ENCODE peak calls at places on chromosomes 13 and 19, in nine cellular contexts. One of them, this sample, is unnamed.

GRCh38 chr13:113631341-113632095 is 26.5 kb downstream of the ATP4B start:
- DNase-seq in tibial nerve: no peak
- DNase-seq in uterus: no peak
- DNase-seq in colonic mucosa: no peak
- DNase-seq in GM23248: no peak
- DNase-seq in cardiac muscle cell: no peak
- DNase-seq in psoas muscle: peak; percentile 31
- DNase-seq in AG04450: no peak
- DNase-seq in heart left ventricle: no peak
- DNase-seq in this sample: no peak

GRCh38 chr19:51919606-51920005 is 7.7 kb upstream of the ZNF613 start:
- DNase-seq in colonic mucosa: no peak
- DNase-seq in uterus: no peak
- DNase-seq in heart left ventricle: no peak
- DNase-seq in AG04450: no peak
- DNase-seq in GM23248: no peak
- DNase-seq in cardiac muscle cell: no peak
- DNase-seq in tibial nerve: no peak
- DNase-seq in psoas muscle: no peak
- DNase-seq in this sample: no peak

GRCh38 chr13:97436845-97437244 is 2.9 kb downstream of the RAP2A start:
- DNase-seq in cardiac muscle cell: no peak
- DNase-seq in AG04450: no peak
- DNase-seq in psoas muscle: no peak
- DNase-seq in tibial nerve: no peak
- DNase-seq in uterus: no peak
- DNase-seq in GM23248: no peak
- DNase-seq in colonic mucosa: no peak
- DNase-seq in heart left ventricle: no peak
- DNase-seq in this sample: no peak

GRCh38 chr19:18118420-18119242 is 21.1 kb downstream of the MAST3 start:
- DNase-seq in colonic mucosa: no peak
- DNase-seq in uterus: no peak
- DNase-seq in GM23248: peak; percentile 41
- DNase-seq in heart left ventricle: no peak
- DNase-seq in tibial nerve: peak; percentile 24
- DNase-seq in AG04450: no peak
- DNase-seq in cardiac muscle cell: no peak
- DNase-seq in psoas muscle: no peak
- DNase-seq in this sample: no peak

GRCh38 chr13:53198017-53198416 is 169.4 kb downstream of the OLFM4 start:
- DNase-seq in uterus: no peak
- DNase-seq in heart left ventricle: no peak
- DNase-seq in tibial nerve: no peak
- DNase-seq in psoas muscle: no peak
- DNase-seq in cardiac muscle cell: no peak
- DNase-seq in colonic mucosa: no peak
- DNase-seq in GM23248: no peak
- DNase-seq in AG04450: no peak
- DNase-seq in this sample: no peak

GRCh38 chr13:41059466-41059865 is 1.8 kb upstream of the WBP4 start:
- DNase-seq in psoas muscle: no peak
- DNase-seq in heart left ventricle: no peak
- DNase-seq in cardiac muscle cell: no peak
- DNase-seq in tibial nerve: no peak
- DNase-seq in uterus: no peak
- DNase-seq in colonic mucosa: no peak
- DNase-seq in AG04450: no peak
- DNase-seq in GM23248: peak; percentile 63
- DNase-seq in this sample: no peak

GRCh38 chr19:42130254-42130573 is 2.0 kb downstream of the POU2F2 start:
- DNase-seq in heart left ventricle: no peak
- DNase-seq in GM23248: no peak
- DNase-seq in AG04450: no peak
- DNase-seq in cardiac muscle cell: no peak
- DNase-seq in colonic mucosa: no peak
- DNase-seq in tibial nerve: no peak
- DNase-seq in uterus: no peak
- DNase-seq in psoas muscle: no peak
- DNase-seq in this sample: no peak

GRCh38 chr19:29290853-29291252 is 77.9 kb upstream of the UQCRFS1 start:
- DNase-seq in uterus: no peak
- DNase-seq in cardiac muscle cell: no peak
- DNase-seq in GM23248: no peak
- DNase-seq in psoas muscle: no peak
- DNase-seq in heart left ventricle: no peak
- DNase-seq in tibial nerve: no peak
- DNase-seq in AG04450: no peak
- DNase-seq in colonic mucosa: no peak
- DNase-seq in this sample: no peak

GRCh38 chr19:12365372-12366162 is at the start of gene ZNF442:
- DNase-seq in cardiac muscle cell: peak; percentile 97
- DNase-seq in GM23248: peak; percentile 97
- DNase-seq in AG04450: peak; percentile 82
- DNase-seq in colonic mucosa: peak; percentile 98
- DNase-seq in heart left ventricle: peak; percentile 98
- DNase-seq in psoas muscle: peak; percentile 98
- DNase-seq in uterus: peak; percentile 97
- DNase-seq in tibial nerve: peak; percentile 99
- DNase-seq in this sample: peak; percentile 98

GRCh38 chr13:101919541-101920306 is 467.2 kb downstream of the ITGBL1 start:
- DNase-seq in cardiac muscle cell: peak; percentile 11
- DNase-seq in AG04450: no peak
- DNase-seq in psoas muscle: no peak
- DNase-seq in uterus: no peak
- DNase-seq in tibial nerve: no peak
- DNase-seq in GM23248: peak; percentile 32
- DNase-seq in colonic mucosa: no peak
- DNase-seq in heart left ventricle: peak; percentile 34
- DNase-seq in this sample: no peak

GRCh38 chr13:110521946-110522345 is 39.6 kb downstream of the RAB20 start:
- DNase-seq in AG04450: no peak
- DNase-seq in uterus: no peak
- DNase-seq in psoas muscle: no peak
- DNase-seq in GM23248: no peak
- DNase-seq in tibial nerve: peak; percentile 47
- DNase-seq in cardiac muscle cell: peak; percentile 73
- DNase-seq in heart left ventricle: no peak
- DNase-seq in colonic mucosa: no peak
- DNase-seq in this sample: no peak

GRCh38 chr13:30698023-30698422 is 37.3 kb upstream of the ALOX5AP start:
- DNase-seq in tibial nerve: no peak
- DNase-seq in uterus: no peak
- DNase-seq in AG04450: peak; percentile 42
- DNase-seq in psoas muscle: no peak
- DNase-seq in colonic mucosa: no peak
- DNase-seq in heart left ventricle: no peak
- DNase-seq in GM23248: peak; percentile 77
- DNase-seq in cardiac muscle cell: peak; percentile 54
- DNase-seq in this sample: peak; percentile 49

GRCh38 chr19:15015946-15016542 is 33.2 kb upstream of the CASP14 start:
- DNase-seq in AG04450: no peak
- DNase-seq in colonic mucosa: no peak
- DNase-seq in uterus: no peak
- DNase-seq in tibial nerve: no peak
- DNase-seq in cardiac muscle cell: peak; percentile 36
- DNase-seq in psoas muscle: no peak
- DNase-seq in heart left ventricle: no peak
- DNase-seq in GM23248: peak; percentile 36
- DNase-seq in this sample: no peak

GRCh38 chr19:58196911-58197616 is 14.2 kb downstream of the ZNF274 start:
- DNase-seq in cardiac muscle cell: peak; percentile 30
- DNase-seq in psoas muscle: no peak
- DNase-seq in GM23248: peak; percentile 24
- DNase-seq in tibial nerve: no peak
- DNase-seq in uterus: no peak
- DNase-seq in heart left ventricle: no peak
- DNase-seq in colonic mucosa: no peak
- DNase-seq in AG04450: no peak
- DNase-seq in this sample: no peak

GRCh38 chr19:16293133-16294085 is 31.2 kb upstream of the KLF2 start:
- DNase-seq in psoas muscle: peak; percentile 84
- DNase-seq in tibial nerve: peak; percentile 87
- DNase-seq in heart left ventricle: peak; percentile 84
- DNase-seq in uterus: peak; percentile 98
- DNase-seq in colonic mucosa: peak; percentile 68
- DNase-seq in cardiac muscle cell: peak; percentile 100
- DNase-seq in GM23248: peak; percentile 98
- DNase-seq in AG04450: peak; percentile 96
- DNase-seq in this sample: peak; percentile 94

GRCh38 chr13:34201050-34201913 is 383.3 kb downstream of the RFC3 start:
- DNase-seq in tibial nerve: no peak
- DNase-seq in uterus: no peak
- DNase-seq in psoas muscle: no peak
- DNase-seq in heart left ventricle: no peak
- DNase-seq in GM23248: peak; percentile 72
- DNase-seq in cardiac muscle cell: peak; percentile 88
- DNase-seq in AG04450: peak; percentile 7
- DNase-seq in colonic mucosa: no peak
- DNase-seq in this sample: no peak

GRCh38 chr13:110306340-110306959 is 507 bp downstream of the COL4A1 start:
- DNase-seq in colonic mucosa: no peak
- DNase-seq in uterus: peak; percentile 62
- DNase-seq in heart left ventricle: no peak
- DNase-seq in cardiac muscle cell: peak; percentile 65
- DNase-seq in AG04450: no peak
- DNase-seq in GM23248: peak; percentile 57
- DNase-seq in psoas muscle: no peak
- DNase-seq in tibial nerve: no peak
- DNase-seq in this sample: peak; percentile 76

GRCh38 chr19:43594081-43594697 is 1.7 kb downstream of the IRGQ start:
- DNase-seq in GM23248: no peak
- DNase-seq in heart left ventricle: no peak
- DNase-seq in uterus: no peak
- DNase-seq in colonic mucosa: no peak
- DNase-seq in tibial nerve: no peak
- DNase-seq in psoas muscle: no peak
- DNase-seq in AG04450: no peak
- DNase-seq in cardiac muscle cell: no peak
- DNase-seq in this sample: no peak
- H3K4me3 ChIP-seq in GM23248: peak overlapping the region; percentile 94
- H3K4me3 ChIP-seq in heart left ventricle: peak overlapping the region; percentile 80
- H3K4me3 ChIP-seq in uterus: peak overlapping the region; percentile 64
- H3K4me3 ChIP-seq in colonic mucosa: peak overlapping the region; percentile 75
- H3K4me3 ChIP-seq in tibial nerve: peak overlapping the region; percentile 54
- H3K4me3 ChIP-seq in psoas muscle: peak overlapping the region; percentile 89
- H3K4me3 ChIP-seq in AG04450: peak overlapping the region; percentile 79
- H3K4me3 ChIP-seq in cardiac muscle cell: peak overlapping the region; percentile 52
- H3K4me3 ChIP-seq in this sample: peak overlapping the region; percentile 67

GRCh38 chr19:5890099-5890498 is 13.5 kb downstream of the NDUFA11 start:
- DNase-seq in uterus: no peak
- DNase-seq in GM23248: no peak
- DNase-seq in tibial nerve: no peak
- DNase-seq in AG04450: no peak
- DNase-seq in colonic mucosa: no peak
- DNase-seq in heart left ventricle: no peak
- DNase-seq in cardiac muscle cell: no peak
- DNase-seq in psoas muscle: no peak
- DNase-seq in this sample: no peak
- H3K27ac ChIP-seq in uterus: no peak overlapping the region
- H3K27ac ChIP-seq in GM23248: no peak overlapping the region
- H3K27ac ChIP-seq in tibial nerve: no peak overlapping the region
- H3K27ac ChIP-seq in AG04450: peak overlapping the region; percentile 52
- H3K27ac ChIP-seq in colonic mucosa: no peak overlapping the region
- H3K27ac ChIP-seq in heart left ventricle: no peak overlapping the region
- H3K27ac ChIP-seq in cardiac muscle cell: no peak overlapping the region
- H3K27ac ChIP-seq in psoas muscle: no peak overlapping the region
- H3K27ac ChIP-seq in this sample: no peak overlapping the region

GRCh38 chr13:44453881-44454280 is 80.3 kb downstream of the SERP2 start:
- DNase-seq in heart left ventricle: no peak
- DNase-seq in AG04450: no peak
- DNase-seq in cardiac muscle cell: no peak
- DNase-seq in colonic mucosa: no peak
- DNase-seq in uterus: no peak
- DNase-seq in GM23248: no peak
- DNase-seq in psoas muscle: no peak
- DNase-seq in tibial nerve: no peak
- DNase-seq in this sample: no peak

GRCh38 chr13:44463759-44464158 is 90.1 kb downstream of the SERP2 start:
- DNase-seq in heart left ventricle: no peak
- DNase-seq in AG04450: no peak
- DNase-seq in colonic mucosa: no peak
- DNase-seq in GM23248: no peak
- DNase-seq in psoas muscle: no peak
- DNase-seq in uterus: no peak
- DNase-seq in tibial nerve: no peak
- DNase-seq in cardiac muscle cell: no peak
- DNase-seq in this sample: no peak

GRCh38 chr13:44455781-44456180 is 82.2 kb downstream of the SERP2 start:
- DNase-seq in heart left ventricle: no peak
- DNase-seq in colonic mucosa: no peak
- DNase-seq in GM23248: no peak
- DNase-seq in psoas muscle: no peak
- DNase-seq in AG04450: no peak
- DNase-seq in cardiac muscle cell: no peak
- DNase-seq in uterus: no peak
- DNase-seq in tibial nerve: no peak
- DNase-seq in this sample: no peak

GRCh38 chr13:44459674-44460073 is 86.0 kb downstream of the SERP2 start:
- DNase-seq in uterus: no peak
- DNase-seq in GM23248: no peak
- DNase-seq in heart left ventricle: no peak
- DNase-seq in psoas muscle: peak; percentile 50
- DNase-seq in tibial nerve: no peak
- DNase-seq in colonic mucosa: no peak
- DNase-seq in cardiac muscle cell: no peak
- DNase-seq in AG04450: no peak
- DNase-seq in this sample: no peak

DNA sequence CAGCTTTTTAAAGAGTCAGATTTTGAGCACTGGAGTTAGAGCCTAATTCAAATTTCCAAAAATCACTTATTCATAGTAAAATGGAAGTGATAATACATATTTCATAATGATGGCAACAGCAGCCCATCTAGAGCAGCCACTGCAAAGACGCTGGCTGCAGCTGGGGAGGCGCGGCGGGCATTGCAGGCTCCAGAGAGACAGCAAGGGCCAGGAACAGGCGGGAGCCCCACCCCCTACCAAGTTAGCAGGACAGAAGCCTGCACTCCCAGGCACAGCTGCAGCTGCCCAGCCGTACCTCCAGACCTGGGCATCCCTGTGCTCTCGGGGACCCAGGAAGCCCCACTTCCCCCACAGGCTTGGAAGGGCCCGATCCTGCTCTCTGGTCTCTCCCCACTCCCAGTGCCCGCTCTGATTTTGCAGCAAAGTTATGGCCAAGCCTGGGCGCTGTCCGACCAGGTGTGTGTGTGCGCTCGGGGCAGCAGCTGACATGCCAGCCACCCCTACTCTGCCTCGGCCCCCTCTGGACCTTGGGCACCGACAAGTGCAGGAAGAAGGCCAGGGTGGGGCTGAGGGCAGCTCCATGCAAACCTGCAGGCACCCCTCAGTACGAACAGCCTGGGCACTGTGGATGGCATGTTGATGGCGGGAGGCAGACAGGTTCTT is 84.8 kb downstream of the SERP2 start:
- DNase-seq in tibial nerve: no peak
- DNase-seq in uterus: no peak
- DNase-seq in cardiac muscle cell: no peak
- DNase-seq in heart left ventricle: no peak
- DNase-seq in GM23248: no peak
- DNase-seq in AG04450: no peak
- DNase-seq in psoas muscle: no peak
- DNase-seq in colonic mucosa: no peak
- DNase-seq in this sample: no peak
- H3K4me3 ChIP-seq in tibial nerve: no peak overlapping the region
- H3K4me3 ChIP-seq in uterus: no peak overlapping the region
- H3K4me3 ChIP-seq in cardiac muscle cell: no peak overlapping the region
- H3K4me3 ChIP-seq in heart left ventricle: no peak overlapping the region
- H3K4me3 ChIP-seq in GM23248: no peak overlapping the region
- H3K4me3 ChIP-seq in AG04450: no peak overlapping the region
- H3K4me3 ChIP-seq in psoas muscle: no peak overlapping the region
- H3K4me3 ChIP-seq in colonic mucosa: no peak overlapping the region
- H3K4me3 ChIP-seq in this sample: no peak overlapping the region

GRCh38 chr19:2739602-2740313 is at the start of gene SLC39A3:
- DNase-seq in tibial nerve: peak; percentile 99
- DNase-seq in cardiac muscle cell: peak; percentile 99
- DNase-seq in psoas muscle: peak; percentile 99
- DNase-seq in heart left ventricle: peak; percentile 100
- DNase-seq in GM23248: peak; percentile 96
- DNase-seq in uterus: peak; percentile 99
- DNase-seq in AG04450: peak; percentile 98
- DNase-seq in colonic mucosa: peak; percentile 100
- DNase-seq in this sample: peak; percentile 98
- H3K27ac ChIP-seq in tibial nerve: no peak within 1 kb of the TSS
- H3K27ac ChIP-seq in cardiac muscle cell: no peak within 1 kb of the TSS
- H3K27ac ChIP-seq in psoas muscle: peak within 1 kb of the TSS; percentile 72
- H3K27ac ChIP-seq in heart left ventricle: peak within 1 kb of the TSS; percentile 48
- H3K27ac ChIP-seq in GM23248: no peak within 1 kb of the TSS
- H3K27ac ChIP-seq in uterus: no peak within 1 kb of the TSS
- H3K27ac ChIP-seq in AG04450: no peak within 1 kb of the TSS
- H3K27ac ChIP-seq in colonic mucosa: peak within 1 kb of the TSS; percentile 1
- H3K27ac ChIP-seq in this sample: peak within 1 kb of the TSS; percentile 40